ENCODE peak calls at places on chromosomes 7 and 10, in five cellular contexts. J is HAP-1; Y is activated CD4-positive, CD25-positive, alpha-beta regulatory T cell; O is T-helper 9 cell; C is BE2C. N is an unnamed sample.

GRCh38 chr10:75189266-75190096 is 21.1 kb upstream of the VDAC2 start:
- DNase-seq in J (no peak), Y (no peak), O (no peak), C (no peak), N (no peak)

GRCh38 chr10:33211123-33211878 is 123.2 kb downstream of the NRP1 start:
- DNase-seq in J (no peak), Y (no peak), O (no peak), C (no peak), N (no peak)

GRCh38 chr10:31914370-31914769 is 14.3 kb downstream of the ARHGAP12 start:
- DNase-seq in J (no peak), Y (no peak), O (no peak), C (no peak), N (no peak)

GRCh38 chr10:16890691-16891090 is 73.5 kb upstream of the RSU1 start:
- DNase-seq in J (no peak), Y (no peak), O (no peak), C (no peak), N (no peak)

GRCh38 chr7:121046893-121047468 is 58.5 kb downstream of the CPED1 start:
- DNase-seq in J (no peak), Y (no peak), O (no peak), C (no peak), N (no peak)

GRCh38 chr7:27547401-27547800 is 115.3 kb downstream of the HIBADH start:
- DNase-seq in J (peak), Y (no peak), O (no peak), C (no peak), N (no peak)

GRCh38 chr7:100888988-100889760 is at the start of gene UFSP1:
- DNase-seq in J (no peak), Y (no peak), O (no peak), C (no peak), N (no peak)

GRCh38 chr10:129656642-129657041 is 189.6 kb downstream of the MGMT start:
- DNase-seq in J (no peak), Y (no peak), O (no peak), C (no peak), N (no peak)

GRCh38 chr10:29132821-29133156 is 156.1 kb upstream of the LYZL1 start:
- DNase-seq in J (no peak), Y (no peak), O (no peak), C (no peak), N (no peak)

GRCh38 chr7:76507723-76508406 is 2.5 kb upstream of the UPK3B start:
- DNase-seq in J (no peak), Y (no peak), O (no peak), C (no peak), N (no peak)

GRCh38 chr7:135743907-135744789 is 4.5 kb downstream of the FAM180A start:
- DNase-seq in J (no peak), Y (no peak), O (no peak), C (no peak), N (no peak)

GRCh38 chr7:108459922-108460551 is 3.8 kb upstream of the NRCAM start:
- DNase-seq in J (peak), Y (no peak), O (no peak), C (peak), N (no peak)

GRCh38 chr7:2104107-2104710 is 128.5 kb downstream of the MAD1L1 start:
- DNase-seq in J (peak), Y (peak), O (peak), C (peak), N (peak)

GRCh38 chr7:19919156-19920085 is 146.0 kb upstream of the TMEM196 start:
- DNase-seq in J (no peak), Y (no peak), O (no peak), C (no peak), N (no peak)

GRCh38 chr10:22022257-22023051 is 18.9 kb upstream of the DNAJC1 start:
- DNase-seq in J (no peak), Y (peak), O (peak), C (peak), N (peak)

GRCh38 chr7:87564290-87564963 is 36.3 kb downstream of the ABCB1 start:
- DNase-seq in J (peak), Y (no peak), O (no peak), C (peak), N (no peak)

GRCh38 chr7:104106106-104106505 is 101.7 kb downstream of the ORC5 start:
- DNase-seq in J (no peak), Y (no peak), O (no peak), C (no peak), N (no peak)

GRCh38 chr7:66125052-66125694 is 10.5 kb downstream of the CRCP start:
- DNase-seq in J (no peak), Y (no peak), O (no peak), C (peak), N (no peak)

GRCh38 chr7:154388999-154389398 is 336.8 kb downstream of the DPP6 start:
- DNase-seq in J (no peak), Y (no peak), O (no peak), C (no peak), N (no peak)

GRCh38 chr7:129713544-129713943 is 102.0 kb downstream of the NRF1 start:
- DNase-seq in J (no peak), Y (no peak), O (no peak), C (peak), N (no peak)

GRCh38 chr7:136009488-136010079 is 32.4 kb upstream of the MTPN start:
- DNase-seq in J (peak), Y (no peak), O (no peak), C (peak), N (no peak)

GRCh38 chr7:91367812-91368578 is 103.8 kb downstream of the FZD1 start:
- DNase-seq in J (no peak), Y (no peak), O (no peak), C (no peak), N (no peak)

GRCh38 chr7:22822486-22823141 is at the start of gene TOMM7:
- DNase-seq in J (peak), Y (peak), O (peak), C (peak), N (peak)

GRCh38 chr7:45514944-45515343 is 59.2 kb upstream of the ADCY1 start:
- DNase-seq in J (peak), Y (no peak), O (no peak), C (peak), N (no peak)

GRCh38 chr10:11197266-11197712 is 179.6 kb downstream of the CELF2 start:
- DNase-seq in J (no peak), Y (no peak), O (no peak), C (no peak), N (no peak)

GRCh38 chr7:37357277-37357996 is 91.2 kb downstream of the ELMO1 start:
- DNase-seq in J (no peak), Y (no peak), O (no peak), C (no peak), N (no peak)

GRCh38 chr10:97919012-97919411 is 69.4 kb downstream of the GOLGA7B start:
- DNase-seq in J (no peak), Y (no peak), O (no peak), C (no peak), N (no peak)

GRCh38 chr7:113100091-113100723 is 13.6 kb upstream of the GPR85 start:
- DNase-seq in J (no peak), Y (no peak), O (no peak), C (peak), N (no peak)

GRCh38 chr10:21687197-21687993 is 153.4 kb downstream of the MLLT10 start:
- DNase-seq in J (no peak), Y (no peak), O (no peak), C (no peak), N (no peak)

GRCh38 chr7:127137146-127137545 is 115.6 kb downstream of the GRM8 start:
- DNase-seq in J (no peak), Y (no peak), O (no peak), C (no peak), N (no peak)

N was measured in effector CD8-positive, alpha-beta T cell.